ENCODE peak calls at places on chromosomes 5 and 9, in ten cellular contexts. One of them, this sample, is unnamed.

GRCh38 chr5:60295423-60295822 is 401.9 kb upstream of the PDE4D start:
- DNase-seq in NCI-H1930: no peak
- DNase-seq in MCF 10A: peak
- DNase-seq in activated T-cell treated with anti-CD3 and anti-CD28 coated beads for 1 hour: no peak
- DNase-seq in ecto neural progenitor cell: peak
- DNase-seq in HFFc6: peak
- DNase-seq in cardiac fibroblast: peak
- DNase-seq in posterior cingulate gyrus: peak
- DNase-seq in CD4-positive, CD25-positive, alpha-beta regulatory T cell: no peak
- DNase-seq in lung: no peak
- DNase-seq in this sample: peak

GRCh38 chr5:84673785-84674184 is 289.1 kb upstream of the EDIL3 start:
- DNase-seq in NCI-H1930: no peak
- DNase-seq in MCF 10A: no peak
- DNase-seq in activated T-cell treated with anti-CD3 and anti-CD28 coated beads for 1 hour: no peak
- DNase-seq in ecto neural progenitor cell: no peak
- DNase-seq in HFFc6: no peak
- DNase-seq in cardiac fibroblast: no peak
- DNase-seq in posterior cingulate gyrus: no peak
- DNase-seq in CD4-positive, CD25-positive, alpha-beta regulatory T cell: no peak
- DNase-seq in lung: no peak
- DNase-seq in this sample: no peak

GRCh38 chr9:79263666-79264460 is 307.9 kb upstream of the TLE4 start:
- DNase-seq in NCI-H1930: peak
- DNase-seq in MCF 10A: peak
- DNase-seq in activated T-cell treated with anti-CD3 and anti-CD28 coated beads for 1 hour: no peak
- DNase-seq in ecto neural progenitor cell: no peak
- DNase-seq in HFFc6: peak
- DNase-seq in cardiac fibroblast: peak
- DNase-seq in posterior cingulate gyrus: peak
- DNase-seq in CD4-positive, CD25-positive, alpha-beta regulatory T cell: no peak
- DNase-seq in lung: no peak
- DNase-seq in this sample: peak

GRCh38 chr9:120531683-120532300 is 48.2 kb downstream of the CDK5RAP2 start:
- DNase-seq in NCI-H1930: no peak
- DNase-seq in MCF 10A: peak
- DNase-seq in activated T-cell treated with anti-CD3 and anti-CD28 coated beads for 1 hour: no peak
- DNase-seq in ecto neural progenitor cell: no peak
- DNase-seq in HFFc6: peak
- DNase-seq in cardiac fibroblast: peak
- DNase-seq in posterior cingulate gyrus: no peak
- DNase-seq in CD4-positive, CD25-positive, alpha-beta regulatory T cell: peak
- DNase-seq in lung: peak
- DNase-seq in this sample: peak

GRCh38 chr5:138077064-138077696 is 6.7 kb upstream of the WNT8A start:
- DNase-seq in NCI-H1930: no peak
- DNase-seq in MCF 10A: peak
- DNase-seq in activated T-cell treated with anti-CD3 and anti-CD28 coated beads for 1 hour: peak
- DNase-seq in ecto neural progenitor cell: peak
- DNase-seq in HFFc6: peak
- DNase-seq in cardiac fibroblast: peak
- DNase-seq in posterior cingulate gyrus: peak
- DNase-seq in CD4-positive, CD25-positive, alpha-beta regulatory T cell: peak
- DNase-seq in lung: peak
- DNase-seq in this sample: peak

GRCh38 chr5:112276996-112277395 is 142.1 kb downstream of the EPB41L4A start:
- DNase-seq in NCI-H1930: no peak
- DNase-seq in MCF 10A: no peak
- DNase-seq in activated T-cell treated with anti-CD3 and anti-CD28 coated beads for 1 hour: no peak
- DNase-seq in ecto neural progenitor cell: peak
- DNase-seq in HFFc6: no peak
- DNase-seq in cardiac fibroblast: no peak
- DNase-seq in posterior cingulate gyrus: no peak
- DNase-seq in CD4-positive, CD25-positive, alpha-beta regulatory T cell: no peak
- DNase-seq in lung: no peak
- DNase-seq in this sample: no peak

GRCh38 chr5:165135551-165135950 is 1630.1 kb downstream of the MAT2B start:
- DNase-seq in NCI-H1930: no peak
- DNase-seq in MCF 10A: no peak
- DNase-seq in activated T-cell treated with anti-CD3 and anti-CD28 coated beads for 1 hour: no peak
- DNase-seq in ecto neural progenitor cell: no peak
- DNase-seq in HFFc6: no peak
- DNase-seq in cardiac fibroblast: no peak
- DNase-seq in posterior cingulate gyrus: no peak
- DNase-seq in CD4-positive, CD25-positive, alpha-beta regulatory T cell: no peak
- DNase-seq in lung: no peak
- DNase-seq in this sample: no peak

GRCh38 chr9:126293522-126293889 is 33.1 kb upstream of the MVB12B start:
- DNase-seq in NCI-H1930: no peak
- DNase-seq in MCF 10A: no peak
- DNase-seq in activated T-cell treated with anti-CD3 and anti-CD28 coated beads for 1 hour: no peak
- DNase-seq in ecto neural progenitor cell: no peak
- DNase-seq in HFFc6: no peak
- DNase-seq in cardiac fibroblast: no peak
- DNase-seq in posterior cingulate gyrus: no peak
- DNase-seq in CD4-positive, CD25-positive, alpha-beta regulatory T cell: no peak
- DNase-seq in lung: no peak
- DNase-seq in this sample: no peak

GRCh38 chr5:65482280-65482726 is 583 bp upstream of the ADAMTS6 start:
- DNase-seq in NCI-H1930: no peak
- DNase-seq in MCF 10A: peak
- DNase-seq in activated T-cell treated with anti-CD3 and anti-CD28 coated beads for 1 hour: no peak
- DNase-seq in ecto neural progenitor cell: no peak
- DNase-seq in HFFc6: peak
- DNase-seq in cardiac fibroblast: peak
- DNase-seq in posterior cingulate gyrus: no peak
- DNase-seq in CD4-positive, CD25-positive, alpha-beta regulatory T cell: peak
- DNase-seq in lung: no peak
- DNase-seq in this sample: peak

GRCh38 chr5:117652640-117653280 is 1078.1 kb upstream of the SEMA6A start:
- DNase-seq in NCI-H1930: no peak
- DNase-seq in MCF 10A: no peak
- DNase-seq in activated T-cell treated with anti-CD3 and anti-CD28 coated beads for 1 hour: no peak
- DNase-seq in ecto neural progenitor cell: no peak
- DNase-seq in HFFc6: no peak
- DNase-seq in cardiac fibroblast: no peak
- DNase-seq in posterior cingulate gyrus: no peak
- DNase-seq in CD4-positive, CD25-positive, alpha-beta regulatory T cell: no peak
- DNase-seq in lung: no peak
- DNase-seq in this sample: peak

GRCh38 chr9:137138058-137138697 is 776 bp upstream of the GRIN1 start:
- DNase-seq in NCI-H1930: peak
- DNase-seq in MCF 10A: no peak
- DNase-seq in activated T-cell treated with anti-CD3 and anti-CD28 coated beads for 1 hour: no peak
- DNase-seq in ecto neural progenitor cell: no peak
- DNase-seq in HFFc6: no peak
- DNase-seq in cardiac fibroblast: no peak
- DNase-seq in posterior cingulate gyrus: no peak
- DNase-seq in CD4-positive, CD25-positive, alpha-beta regulatory T cell: no peak
- DNase-seq in lung: no peak
- DNase-seq in this sample: peak

GRCh38 chr5:160237571-160238093 is 8.3 kb downstream of the FABP6 start:
- DNase-seq in NCI-H1930: no peak
- DNase-seq in MCF 10A: no peak
- DNase-seq in activated T-cell treated with anti-CD3 and anti-CD28 coated beads for 1 hour: no peak
- DNase-seq in ecto neural progenitor cell: no peak
- DNase-seq in HFFc6: no peak
- DNase-seq in cardiac fibroblast: no peak
- DNase-seq in posterior cingulate gyrus: no peak
- DNase-seq in CD4-positive, CD25-positive, alpha-beta regulatory T cell: no peak
- DNase-seq in lung: no peak
- DNase-seq in this sample: no peak

GRCh38 chr9:87436694-87437093 is 61.0 kb upstream of the DAPK1 start:
- DNase-seq in NCI-H1930: no peak
- DNase-seq in MCF 10A: no peak
- DNase-seq in activated T-cell treated with anti-CD3 and anti-CD28 coated beads for 1 hour: no peak
- DNase-seq in ecto neural progenitor cell: no peak
- DNase-seq in HFFc6: no peak
- DNase-seq in cardiac fibroblast: no peak
- DNase-seq in posterior cingulate gyrus: no peak
- DNase-seq in CD4-positive, CD25-positive, alpha-beta regulatory T cell: no peak
- DNase-seq in lung: no peak
- DNase-seq in this sample: no peak

GRCh38 chr9:94770344-94770743 is 43.8 kb downstream of the AOPEP start:
- DNase-seq in NCI-H1930: no peak
- DNase-seq in MCF 10A: no peak
- DNase-seq in activated T-cell treated with anti-CD3 and anti-CD28 coated beads for 1 hour: no peak
- DNase-seq in ecto neural progenitor cell: no peak
- DNase-seq in HFFc6: no peak
- DNase-seq in cardiac fibroblast: no peak
- DNase-seq in posterior cingulate gyrus: no peak
- DNase-seq in CD4-positive, CD25-positive, alpha-beta regulatory T cell: no peak
- DNase-seq in lung: no peak
- DNase-seq in this sample: no peak

GRCh38 chr9:88224938-88225337 is 86.7 kb upstream of the SPATA31C2 start:
- DNase-seq in NCI-H1930: no peak
- DNase-seq in MCF 10A: no peak
- DNase-seq in activated T-cell treated with anti-CD3 and anti-CD28 coated beads for 1 hour: no peak
- DNase-seq in ecto neural progenitor cell: no peak
- DNase-seq in HFFc6: no peak
- DNase-seq in cardiac fibroblast: no peak
- DNase-seq in posterior cingulate gyrus: no peak
- DNase-seq in CD4-positive, CD25-positive, alpha-beta regulatory T cell: no peak
- DNase-seq in lung: no peak
- DNase-seq in this sample: no peak

GRCh38 chr5:74624501-74624900 is 16.0 kb downstream of the ENC1 start:
- DNase-seq in NCI-H1930: no peak
- DNase-seq in MCF 10A: peak
- DNase-seq in activated T-cell treated with anti-CD3 and anti-CD28 coated beads for 1 hour: no peak
- DNase-seq in ecto neural progenitor cell: peak
- DNase-seq in HFFc6: no peak
- DNase-seq in cardiac fibroblast: no peak
- DNase-seq in posterior cingulate gyrus: no peak
- DNase-seq in CD4-positive, CD25-positive, alpha-beta regulatory T cell: no peak
- DNase-seq in lung: peak
- DNase-seq in this sample: no peak

GRCh38 chr9:115046786-115047185 is 71.2 kb downstream of the TNC start:
- DNase-seq in NCI-H1930: no peak
- DNase-seq in MCF 10A: no peak
- DNase-seq in activated T-cell treated with anti-CD3 and anti-CD28 coated beads for 1 hour: no peak
- DNase-seq in ecto neural progenitor cell: no peak
- DNase-seq in HFFc6: no peak
- DNase-seq in cardiac fibroblast: no peak
- DNase-seq in posterior cingulate gyrus: no peak
- DNase-seq in CD4-positive, CD25-positive, alpha-beta regulatory T cell: no peak
- DNase-seq in lung: no peak
- DNase-seq in this sample: peak

GRCh38 chr5:113520429-113520828 is 6.9 kb downstream of the YTHDC2 start:
- DNase-seq in NCI-H1930: no peak
- DNase-seq in MCF 10A: peak
- DNase-seq in activated T-cell treated with anti-CD3 and anti-CD28 coated beads for 1 hour: no peak
- DNase-seq in ecto neural progenitor cell: no peak
- DNase-seq in HFFc6: peak
- DNase-seq in cardiac fibroblast: peak
- DNase-seq in posterior cingulate gyrus: no peak
- DNase-seq in CD4-positive, CD25-positive, alpha-beta regulatory T cell: peak
- DNase-seq in lung: no peak
- DNase-seq in this sample: no peak

GRCh38 chr9:16870606-16871357 is at the start of gene BNC2:
- DNase-seq in NCI-H1930: no peak
- DNase-seq in MCF 10A: no peak
- DNase-seq in activated T-cell treated with anti-CD3 and anti-CD28 coated beads for 1 hour: no peak
- DNase-seq in ecto neural progenitor cell: peak
- DNase-seq in HFFc6: peak
- DNase-seq in cardiac fibroblast: peak
- DNase-seq in posterior cingulate gyrus: peak
- DNase-seq in CD4-positive, CD25-positive, alpha-beta regulatory T cell: no peak
- DNase-seq in lung: no peak
- DNase-seq in this sample: peak

GRCh38 chr5:2921176-2921575 is 169.7 kb upstream of the IRX2 start:
- DNase-seq in NCI-H1930: no peak
- DNase-seq in MCF 10A: no peak
- DNase-seq in activated T-cell treated with anti-CD3 and anti-CD28 coated beads for 1 hour: no peak
- DNase-seq in ecto neural progenitor cell: peak
- DNase-seq in HFFc6: no peak
- DNase-seq in cardiac fibroblast: no peak
- DNase-seq in posterior cingulate gyrus: no peak
- DNase-seq in CD4-positive, CD25-positive, alpha-beta regulatory T cell: no peak
- DNase-seq in lung: no peak
- DNase-seq in this sample: no peak

GRCh38 chr5:96967400-96967799 is 31.5 kb downstream of the LNPEP start:
- DNase-seq in NCI-H1930: no peak
- DNase-seq in MCF 10A: no peak
- DNase-seq in activated T-cell treated with anti-CD3 and anti-CD28 coated beads for 1 hour: no peak
- DNase-seq in ecto neural progenitor cell: no peak
- DNase-seq in HFFc6: no peak
- DNase-seq in cardiac fibroblast: no peak
- DNase-seq in posterior cingulate gyrus: no peak
- DNase-seq in CD4-positive, CD25-positive, alpha-beta regulatory T cell: no peak
- DNase-seq in lung: no peak
- DNase-seq in this sample: no peak

GRCh38 chr5:31692561-31693221 is 53.8 kb downstream of the PDZD2 start:
- DNase-seq in NCI-H1930: no peak
- DNase-seq in MCF 10A: no peak
- DNase-seq in activated T-cell treated with anti-CD3 and anti-CD28 coated beads for 1 hour: no peak
- DNase-seq in ecto neural progenitor cell: no peak
- DNase-seq in HFFc6: no peak
- DNase-seq in cardiac fibroblast: no peak
- DNase-seq in posterior cingulate gyrus: peak
- DNase-seq in CD4-positive, CD25-positive, alpha-beta regulatory T cell: no peak
- DNase-seq in lung: no peak
- DNase-seq in this sample: no peak

GRCh38 chr9:27537027-27537435 is 7.4 kb upstream of the MOB3B start:
- DNase-seq in NCI-H1930: no peak
- DNase-seq in MCF 10A: no peak
- DNase-seq in activated T-cell treated with anti-CD3 and anti-CD28 coated beads for 1 hour: no peak
- DNase-seq in ecto neural progenitor cell: no peak
- DNase-seq in HFFc6: no peak
- DNase-seq in cardiac fibroblast: no peak
- DNase-seq in posterior cingulate gyrus: no peak
- DNase-seq in CD4-positive, CD25-positive, alpha-beta regulatory T cell: no peak
- DNase-seq in lung: no peak
- DNase-seq in this sample: peak

GRCh38 chr9:133773889-133774655 is 35.9 kb upstream of the SARDH start:
- DNase-seq in NCI-H1930: no peak
- DNase-seq in MCF 10A: no peak
- DNase-seq in activated T-cell treated with anti-CD3 and anti-CD28 coated beads for 1 hour: no peak
- DNase-seq in ecto neural progenitor cell: no peak
- DNase-seq in HFFc6: no peak
- DNase-seq in cardiac fibroblast: no peak
- DNase-seq in posterior cingulate gyrus: no peak
- DNase-seq in CD4-positive, CD25-positive, alpha-beta regulatory T cell: no peak
- DNase-seq in lung: no peak
- DNase-seq in this sample: no peak

GRCh38 chr9:14710804-14711203 is 11.7 kb downstream of the CER1 start:
- DNase-seq in NCI-H1930: no peak
- DNase-seq in MCF 10A: peak
- DNase-seq in activated T-cell treated with anti-CD3 and anti-CD28 coated beads for 1 hour: no peak
- DNase-seq in ecto neural progenitor cell: no peak
- DNase-seq in HFFc6: no peak
- DNase-seq in cardiac fibroblast: peak
- DNase-seq in posterior cingulate gyrus: no peak
- DNase-seq in CD4-positive, CD25-positive, alpha-beta regulatory T cell: no peak
- DNase-seq in lung: no peak
- DNase-seq in this sample: no peak

GRCh38 chr9:134852906-134853654 is 27.5 kb upstream of the FCN2 start:
- DNase-seq in NCI-H1930: no peak
- DNase-seq in MCF 10A: no peak
- DNase-seq in activated T-cell treated with anti-CD3 and anti-CD28 coated beads for 1 hour: no peak
- DNase-seq in ecto neural progenitor cell: no peak
- DNase-seq in HFFc6: no peak
- DNase-seq in cardiac fibroblast: no peak
- DNase-seq in posterior cingulate gyrus: no peak
- DNase-seq in CD4-positive, CD25-positive, alpha-beta regulatory T cell: no peak
- DNase-seq in lung: no peak
- DNase-seq in this sample: no peak

GRCh38 chr5:132475939-132476852 is 14.4 kb downstream of the IRF1 start:
- DNase-seq in NCI-H1930: no peak
- DNase-seq in MCF 10A: no peak
- DNase-seq in activated T-cell treated with anti-CD3 and anti-CD28 coated beads for 1 hour: no peak
- DNase-seq in ecto neural progenitor cell: no peak
- DNase-seq in HFFc6: no peak
- DNase-seq in cardiac fibroblast: no peak
- DNase-seq in posterior cingulate gyrus: no peak
- DNase-seq in CD4-positive, CD25-positive, alpha-beta regulatory T cell: no peak
- DNase-seq in lung: no peak
- DNase-seq in this sample: no peak

GRCh38 chr5:132780577-132780976 is 3.5 kb upstream of the SEPTIN8 start:
- DNase-seq in NCI-H1930: no peak
- DNase-seq in MCF 10A: no peak
- DNase-seq in activated T-cell treated with anti-CD3 and anti-CD28 coated beads for 1 hour: no peak
- DNase-seq in ecto neural progenitor cell: no peak
- DNase-seq in HFFc6: no peak
- DNase-seq in cardiac fibroblast: no peak
- DNase-seq in posterior cingulate gyrus: no peak
- DNase-seq in CD4-positive, CD25-positive, alpha-beta regulatory T cell: no peak
- DNase-seq in lung: no peak
- DNase-seq in this sample: no peak